ENCODE peak calls at places on chromosomes 16 and 17, in eight cellular contexts. V is gastrocnemius medialis; Y is Right ventricle myocardium inferior; M is central memory CD8-positive, alpha-beta T cell; U is HCT116; K is K562; W is CD8-positive, alpha-beta T cell; X is heart left ventricle. C is an unnamed sample.

GRCh38 chr16:6682142-6682811 is 650.4 kb upstream of the RBFOX1 start:
- ATAC-seq in W (no peak), U (no peak), K (peak), V (no peak), M (no peak), Y (no peak), X (no peak), C (no peak)

GRCh38 chr16:24281466-24281865 is 25.3 kb downstream of the CACNG3 start:
- ATAC-seq in U (no peak), W (no peak), M (no peak), K (no peak), V (no peak), X (no peak), Y (no peak), C (no peak)

GRCh38 chr17:43456661-43457361 is 27.0 kb upstream of the DHX8 start:
- ATAC-seq in U (peak), Y (peak), M (peak), K (no peak), V (peak), W (no peak), X (peak), C (peak)

GRCh38 chr17:47872651-47873161 is 21.7 kb upstream of the SP6 start:
- ATAC-seq in U (no peak), X (no peak), V (no peak), Y (no peak), K (no peak), M (no peak), W (no peak), C (no peak)

GRCh38 chr17:5587431-5588032 is 3.2 kb upstream of the NLRP1 start:
- ATAC-seq in U (peak), V (peak), M (no peak), K (peak), X (no peak), W (no peak), Y (no peak), C (no peak)

GRCh38 chr17:50102164-50102991 is 7.2 kb downstream of the PDK2 start:
- ATAC-seq in W (no peak), M (no peak), V (peak), U (peak), X (peak), K (no peak), Y (peak), C (no peak)

GRCh38 chr16:49699718-49700117 is 156.2 kb downstream of the ZNF423 start:
- ATAC-seq in V (no peak), M (no peak), X (no peak), W (no peak), U (no peak), Y (no peak), K (no peak), C (no peak)

GRCh38 chr16:55508941-55509920 is at the start of gene LPCAT2:
- ATAC-seq in K (peak), V (peak), X (peak), Y (peak), U (peak), M (peak), W (no peak), C (peak)

GRCh38 chr17:1746975-1747543 is 4.4 kb downstream of the SERPINF2 start:
- ATAC-seq in U (no peak), V (peak), K (no peak), X (peak), W (no peak), M (no peak), Y (peak), C (no peak)

GRCh38 chr17:2737693-2738092 is 11.8 kb downstream of the CCDC92B start:
- ATAC-seq in Y (no peak), X (no peak), K (no peak), M (no peak), U (no peak), W (no peak), V (no peak), C (no peak)

GRCh38 chr17:7475764-7476422 is 3.5 kb downstream of the ZBTB4 start:
- ATAC-seq in Y (peak), M (no peak), U (no peak), K (peak), W (no peak), V (peak), X (peak), C (no peak)

GRCh38 chr17:38454528-38454927 is 26.3 kb downstream of the ARHGAP23 start:
- ATAC-seq in W (no peak), M (no peak), Y (peak), K (no peak), U (peak), X (peak), V (peak), C (no peak)

GRCh38 chr16:21184834-21185233 is 26.4 kb downstream of the LDAF1 start:
- ATAC-seq in W (no peak), M (no peak), Y (no peak), X (no peak), U (no peak), K (no peak), V (no peak), C (peak)

GRCh38 chr17:35170968-35171771 is 23.0 kb downstream of the SLC35G3 start:
- ATAC-seq in U (no peak), K (peak), W (peak), X (peak), Y (no peak), V (no peak), M (peak), C (peak)

GRCh38 chr16:81148277-81148676 is 52.1 kb upstream of the GCSH start:
- ATAC-seq in Y (no peak), V (no peak), U (no peak), M (no peak), K (no peak), W (no peak), X (no peak), C (no peak)

GRCh38 chr17:37146578-37147119 is 197.9 kb downstream of the AATF start:
- ATAC-seq in X (no peak), K (no peak), U (no peak), W (no peak), M (no peak), V (no peak), Y (no peak), C (no peak)

GRCh38 chr16:57341441-57342303 is 16.9 kb upstream of the CCL22 start:
- ATAC-seq in Y (no peak), W (no peak), X (no peak), K (no peak), U (no peak), M (no peak), V (no peak), C (no peak)

GRCh38 chr16:2466667-2467300 is 4.3 kb upstream of the NTN3 start:
- ATAC-seq in V (no peak), X (no peak), K (no peak), M (no peak), Y (no peak), U (no peak), W (no peak), C (no peak)

C was measured in activated T-helper 17 cell treated with anti-CD3 and anti-CD28 coated beads, Interleukin-2, amount 50 U/mL, for 72 hours.